ENCODE peak calls at places on chromosome 22, in six cellular contexts. Q is neuronal stem cell, S is GM23248, U is HepG2, X is IMR-90, H is mammary epithelial cell. W is an unnamed sample.

GRCh38 chr22:19038164-19038546 is 84.1 kb downstream of the DGCR2 start:
- DNase-seq in Q (no peak), S (no peak), U (no peak), X (no peak), H (no peak), W (no peak)

GRCh38 chr22:24482586-24482985 is 12.5 kb upstream of the UPB1 start:
- DNase-seq in Q (no peak), S (peak; percentile 89), U (no peak), X (peak; percentile 79), H (peak; percentile 77), W (peak; percentile 94)

GRCh38 chr22:21621891-21622623 is 7.8 kb downstream of the YDJC start:
- DNase-seq in Q (no peak), S (peak; percentile 40), U (no peak), X (no peak), H (no peak), W (peak; percentile 34)

GRCh38 chr22:24398409-24398808 is 29.0 kb upstream of the ADORA2A start:
- DNase-seq in Q (no peak), S (no peak), U (no peak), X (peak; percentile 68), H (no peak), W (no peak)

GRCh38 chr22:42269407-42270177 is 861 bp downstream of the TCF20 start:
- DNase-seq in Q (no peak), S (peak; percentile 59), U (peak; percentile 67), X (no peak), H (peak; percentile 74), W (no peak)

GRCh38 chr22:42365337-42365865 is 66.8 kb downstream of the NFAM1 start:
- DNase-seq in Q (no peak), S (no peak), U (no peak), X (no peak), H (no peak), W (peak; percentile 15)

GRCh38 chr22:25390297-25391240 is 171.1 kb downstream of the CRYBB2 start:
- DNase-seq in Q (no peak), S (no peak), U (peak; percentile 59), X (no peak), H (no peak), W (no peak)

GRCh38 chr22:20422271-20422958 is 15.2 kb downstream of the SCARF2 start:
- DNase-seq in Q (no peak), S (peak; percentile 82), U (no peak), X (peak; percentile 43), H (no peak), W (no peak)

GRCh38 chr22:42893366-42894150 is 36.5 kb upstream of the ARFGAP3 start:
- DNase-seq in Q (no peak), S (no peak), U (no peak), X (no peak), H (no peak), W (no peak)

GRCh38 chr22:45330548-45330947 is 20.8 kb downstream of the FAM118A start:
- DNase-seq in Q (no peak), S (no peak), U (no peak), X (no peak), H (no peak), W (no peak)

GRCh38 chr22:46829140-46829891 is 66.9 kb downstream of the TBC1D22A start:
- DNase-seq in Q (no peak), S (peak; percentile 94), U (no peak), X (peak; percentile 94), H (peak; percentile 42), W (peak; percentile 97)

GRCh38 chr22:49657275-49657973 is 170.2 kb downstream of the BRD1 start:
- DNase-seq in Q (no peak), S (no peak), U (no peak), X (no peak), H (no peak), W (no peak)

GRCh38 chr22:24465566-24465965 is 29.6 kb upstream of the UPB1 start:
- DNase-seq in Q (no peak), S (peak; percentile 56), U (peak; percentile 24), X (peak; percentile 94), H (no peak), W (peak; percentile 96)

GRCh38 chr22:49393526-49393925 is 434.1 kb downstream of the BRD1 start:
- DNase-seq in Q (no peak), S (no peak), U (no peak), X (no peak), H (no peak), W (no peak)

GRCh38 chr22:32237021-32237420 is 18.1 kb downstream of the SLC5A4 start:
- DNase-seq in Q (no peak), S (no peak), U (no peak), X (no peak), H (no peak), W (no peak)

GRCh38 chr22:43861529-43861928 is 784 bp downstream of the SULT4A1 start:
- DNase-seq in Q (no peak), S (peak; percentile 23), U (no peak), X (peak; percentile 52), H (no peak), W (peak; percentile 21)

GRCh38 chr22:35440129-35440528 is 40.2 kb downstream of the MCM5 start:
- DNase-seq in Q (no peak), S (no peak), U (no peak), X (no peak), H (no peak), W (no peak)

GRCh38 chr22:31137721-31138120 is 2.6 kb downstream of the PLA2G3 start:
- DNase-seq in Q (no peak), S (no peak), U (no peak), X (no peak), H (no peak), W (no peak)

GRCh38 chr22:48836673-48837340 is 990.9 kb downstream of the BRD1 start:
- DNase-seq in Q (no peak), S (no peak), U (no peak), X (no peak), H (no peak), W (no peak)

GRCh38 chr22:43726964-43727543 is 85.1 kb downstream of the EFCAB6 start:
- DNase-seq in Q (no peak), S (no peak), U (no peak), X (no peak), H (no peak), W (no peak)

GRCh38 chr22:40417041-40417440 is 46.6 kb downstream of the SGSM3 start:
- DNase-seq in Q (no peak), S (no peak), U (no peak), X (no peak), H (no peak), W (no peak)

GRCh38 chr22:40416267-40416570 is 45.8 kb downstream of the SGSM3 start:
- DNase-seq in Q (no peak), S (no peak), U (no peak), X (no peak), H (no peak), W (no peak)

GRCh38 chr22:40417881-40418280 is 47.5 kb downstream of the SGSM3 start:
- DNase-seq in Q (no peak), S (no peak), U (no peak), X (no peak), H (no peak), W (no peak)

GRCh38 chr22:40415531-40416266 is 45.3 kb downstream of the SGSM3 start:
- DNase-seq in Q (no peak), S (no peak), U (no peak), X (peak; percentile 12), H (no peak), W (no peak)

DNA sequence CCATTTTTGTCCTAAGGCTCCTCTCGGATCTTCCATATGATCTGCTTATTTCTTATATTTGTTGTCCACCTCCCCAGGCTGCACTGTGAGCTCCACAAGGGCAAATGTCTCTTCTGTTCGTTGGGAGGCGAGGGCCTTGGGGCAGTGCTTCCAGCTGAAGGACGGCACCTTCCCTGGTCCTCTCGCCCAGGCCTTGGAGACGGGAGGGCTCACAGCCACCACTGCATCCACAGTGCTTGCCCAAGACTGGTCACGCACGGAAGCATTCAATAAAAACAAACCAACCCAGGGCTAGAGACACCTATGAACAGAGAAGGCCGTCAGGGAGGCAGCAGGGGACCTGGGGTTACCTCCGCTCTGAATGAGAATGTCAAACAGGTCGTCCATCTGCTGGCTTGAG is 46.2 kb downstream of the SGSM3 start:
- DNase-seq in Q (no peak), S (no peak), U (no peak), X (no peak), H (no peak), W (no peak)
- H3K36me3 ChIP-seq in Q (peaks cover 47% of the 10 kb centered on the region), S (peaks cover 11% of the 10 kb centered on the region), U (peaks cover 25% of the 10 kb centered on the region), X (peaks cover 60% of the 10 kb centered on the region), H (peaks cover 4% of the 10 kb centered on the region), W (peaks cover 22% of the 10 kb centered on the region)

DNA sequence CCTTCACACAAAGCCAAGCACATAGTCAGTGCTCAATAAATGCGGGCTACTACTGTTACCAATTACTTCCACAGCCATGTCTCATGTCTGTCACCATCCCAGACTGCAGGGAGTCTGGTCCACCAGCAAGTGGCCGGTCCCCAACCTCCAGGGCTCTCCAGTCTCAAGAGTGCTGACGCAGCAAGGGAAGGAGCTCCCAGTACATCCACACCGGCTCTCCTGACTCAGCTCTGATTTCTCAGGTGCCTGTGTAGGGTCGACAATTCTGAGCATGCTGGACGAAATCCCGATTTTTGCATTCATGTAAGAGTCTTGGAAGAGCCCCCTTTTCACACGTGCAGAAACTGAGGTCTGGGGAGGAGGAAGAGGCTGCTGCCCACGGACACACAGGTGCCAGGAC is 10.3 kb upstream of the NEFH start:
- DNase-seq in Q (no peak), S (no peak), U (no peak), X (no peak), H (no peak), W (no peak)
- H3K9ac ChIP-seq in Q (no peak overlapping the region), S (no peak overlapping the region), U (no peak overlapping the region), X (no peak overlapping the region), H (no peak overlapping the region), W (no peak overlapping the region)

GRCh38 chr22:39502789-39503464 is 837 bp downstream of the MIEF1 start:
- DNase-seq in Q (no peak), S (peak; percentile 53), U (no peak), X (peak; percentile 41), H (no peak), W (peak; percentile 63)
- H2AFZ ChIP-seq in Q (peak overlapping the region; percentile 88), S (peak overlapping the region; percentile 86), U (no peak overlapping the region), X (peak overlapping the region; percentile 92), H (peak overlapping the region; percentile 87), W (no peak overlapping the region)

GRCh38 chr22:29917052-29917902 is 34.3 kb downstream of the MTMR3 start:
- DNase-seq in Q (no peak), S (peak; percentile 56), U (peak; percentile 57), X (peak; percentile 11), H (no peak), W (peak; percentile 9)

GRCh38 chr22:29912605-29913398 is 29.8 kb downstream of the MTMR3 start:
- DNase-seq in Q (no peak), S (peak; percentile 85), U (no peak), X (peak; percentile 93), H (peak; percentile 35), W (peak; percentile 92)

GRCh38 chr22:29914991-29915390 is 32.0 kb downstream of the MTMR3 start:
- DNase-seq in Q (no peak), S (no peak), U (no peak), X (no peak), H (no peak), W (peak; percentile 22)

GRCh38 chr22:29914165-29914564 is 31.2 kb downstream of the MTMR3 start:
- DNase-seq in Q (no peak), S (peak; percentile 90), U (no peak), X (peak; percentile 83), H (peak; percentile 77), W (peak; percentile 59)

DNA sequence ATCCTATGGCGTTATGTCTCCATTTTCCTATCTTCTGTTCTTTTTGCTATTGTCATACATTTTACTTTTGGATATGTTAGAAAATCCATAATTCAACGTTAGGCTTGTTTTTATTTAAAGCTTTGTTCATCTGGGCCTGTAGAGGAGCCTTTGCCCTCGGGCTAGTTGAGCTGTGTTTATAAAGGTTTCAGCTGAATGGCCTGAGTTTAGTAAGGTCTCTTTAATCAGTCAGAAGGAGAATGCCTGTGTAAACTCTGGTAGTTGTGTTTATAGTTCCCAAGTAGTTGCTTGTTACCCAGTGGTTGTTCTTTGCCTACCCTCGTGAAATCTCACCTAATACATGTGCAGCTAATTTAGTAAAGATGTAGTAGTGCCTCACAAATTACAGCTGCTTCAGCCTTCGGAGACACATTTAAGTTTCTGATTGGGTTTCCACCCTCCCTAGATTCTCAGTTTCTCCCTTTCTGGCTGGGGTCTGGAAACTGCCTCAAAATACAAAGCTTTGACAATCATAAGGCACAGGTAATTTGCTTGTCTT is 33.1 kb downstream of the MTMR3 start:
- DNase-seq in Q (no peak), S (no peak), U (no peak), X (peak; percentile 40), H (no peak), W (no peak)
- H3K36me3 ChIP-seq in Q (peaks cover 1% of the 10 kb centered on the region), S (no peaks in the 10 kb centered on the region), U (no peaks in the 10 kb centered on the region), X (no peaks in the 10 kb centered on the region), H (no peaks in the 10 kb centered on the region), W (no peaks in the 10 kb centered on the region)